ENCODE peak calls at places on chromosomes 2 and 18, in nine cellular contexts. S is mesendoderm; B is spleen; K is left ventricle myocardium inferior; A is esophagus squamous epithelium; L is CD8-positive, alpha-beta T cell; D is heart left ventricle; O is CD4-positive, CD25-positive, alpha-beta regulatory T cell; T is A549. P is an unnamed sample.
A peak's percentile ranks its signal among the peaks of the same experiment; 100 is the strongest.

GRCh38 chr2:175854149-175854548 is 147.9 kb downstream of the LNPK start:
- DNase-seq in D (no peak), A (no peak), L (no peak), O (no peak), S (no peak), T (no peak), K (no peak), B (no peak), P (no peak)

GRCh38 chr2:82994186-82994585 is 1464.9 kb downstream of the SUCLG1 start:
- DNase-seq in T (no peak), O (no peak), S (no peak), K (no peak), L (no peak), A (no peak), B (no peak), D (no peak), P (no peak)

GRCh38 chr2:207692206-207693065 is 19.0 kb upstream of the CCNYL1 start:
- DNase-seq in K (no peak), D (no peak), B (no peak), T (peak; percentile 50), O (peak; percentile 68), L (peak; percentile 57), S (peak; percentile 66), A (no peak), P (no peak)

GRCh38 chr2:233823731-233824121 is 30.6 kb downstream of the HJURP start:
- DNase-seq in T (no peak), B (peak; percentile 72), L (no peak), S (no peak), K (no peak), A (no peak), O (no peak), D (no peak), P (no peak)

GRCh38 chr2:40123746-40124145 is 328.1 kb downstream of the SLC8A1 start:
- DNase-seq in A (no peak), S (no peak), D (no peak), K (no peak), O (no peak), B (no peak), T (no peak), L (no peak), P (no peak)

GRCh38 chr2:159174759-159175158 is 111.7 kb downstream of the WDSUB1 start:
- DNase-seq in K (no peak), O (no peak), D (no peak), A (no peak), S (no peak), T (no peak), B (no peak), L (no peak), P (no peak)

GRCh38 chr2:216757532-216757931 is 62.2 kb upstream of the IGFBP5 start:
- DNase-seq in A (no peak), S (no peak), T (no peak), O (no peak), D (no peak), L (no peak), K (no peak), B (no peak), P (no peak)

GRCh38 chr2:79292231-79292785 is 132.8 kb upstream of the REG3A start:
- DNase-seq in T (no peak), K (no peak), S (no peak), L (no peak), B (no peak), D (no peak), A (no peak), O (no peak), P (no peak)

GRCh38 chr2:63840081-63840784 is 1.5 kb upstream of the UGP2 start:
- DNase-seq in A (no peak), D (no peak), T (peak; percentile 30), K (no peak), B (peak; percentile 75), L (no peak), S (peak; percentile 83), O (peak; percentile 62), P (no peak)

GRCh38 chr2:33411765-33412164 is 64.7 kb upstream of the RASGRP3 start:
- DNase-seq in K (no peak), A (no peak), T (peak; percentile 84), O (no peak), D (no peak), S (no peak), B (no peak), L (no peak), P (no peak)

GRCh38 chr2:190791347-190791982 is 89.2 kb upstream of the GLS start:
- DNase-seq in A (no peak), D (peak; percentile 61), T (no peak), L (no peak), O (no peak), S (peak; percentile 59), K (peak; percentile 29), B (no peak), P (no peak)

GRCh38 chr2:3780477-3781402 is 77.4 kb downstream of the DCDC2C start:
- DNase-seq in O (peak; percentile 76), T (peak; percentile 76), K (peak; percentile 48), D (peak; percentile 48), A (no peak), B (peak; percentile 85), S (peak; percentile 83), L (no peak), P (peak; percentile 7)

GRCh38 chr2:174595415-174595814 is 2.2 kb downstream of the WIPF1 start:
- DNase-seq in B (no peak), D (no peak), T (no peak), A (no peak), O (peak; percentile 60), L (no peak), S (no peak), K (no peak), P (no peak)
- H3K4me1 ChIP-seq in B (peaks cover 100% of the 10 kb centered on the region), D (peaks cover 33% of the 10 kb centered on the region), T (peaks cover 22% of the 10 kb centered on the region), A (peaks cover 4% of the 10 kb centered on the region), O (peaks cover 72% of the 10 kb centered on the region), L (peaks cover 49% of the 10 kb centered on the region), S (no peaks in the 10 kb centered on the region), K (peaks cover 37% of the 10 kb centered on the region), P (peaks cover 46% of the 10 kb centered on the region)

GRCh38 chr18:48490641-48491040 is 48.2 kb upstream of the CTIF start:
- DNase-seq in B (no peak), S (no peak), L (no peak), K (no peak), D (no peak), A (no peak), T (no peak), O (no peak), P (no peak)
- H3K4me1 ChIP-seq in B (peaks cover 9% of the 10 kb centered on the region), S (peaks cover 5% of the 10 kb centered on the region), L (no peaks in the 10 kb centered on the region), K (peaks cover 51% of the 10 kb centered on the region), D (peaks cover 24% of the 10 kb centered on the region), A (no peaks in the 10 kb centered on the region), T (peaks cover 47% of the 10 kb centered on the region), O (no peaks in the 10 kb centered on the region), P (no peaks in the 10 kb centered on the region)

GRCh38 chr2:120465989-120466703 is 120.2 kb downstream of the INHBB start:
- DNase-seq in D (no peak), L (no peak), K (no peak), B (peak; percentile 55), T (no peak), O (no peak), A (no peak), S (peak; percentile 86), P (no peak)
- H3K4me1 ChIP-seq in D (peaks cover 23% of the 10 kb centered on the region), L (no peaks in the 10 kb centered on the region), K (peaks cover 39% of the 10 kb centered on the region), B (peaks cover 19% of the 10 kb centered on the region), T (peaks cover 46% of the 10 kb centered on the region), O (no peaks in the 10 kb centered on the region), A (peaks cover 22% of the 10 kb centered on the region), S (peaks cover 7% of the 10 kb centered on the region), P (no peaks in the 10 kb centered on the region)

DNA sequence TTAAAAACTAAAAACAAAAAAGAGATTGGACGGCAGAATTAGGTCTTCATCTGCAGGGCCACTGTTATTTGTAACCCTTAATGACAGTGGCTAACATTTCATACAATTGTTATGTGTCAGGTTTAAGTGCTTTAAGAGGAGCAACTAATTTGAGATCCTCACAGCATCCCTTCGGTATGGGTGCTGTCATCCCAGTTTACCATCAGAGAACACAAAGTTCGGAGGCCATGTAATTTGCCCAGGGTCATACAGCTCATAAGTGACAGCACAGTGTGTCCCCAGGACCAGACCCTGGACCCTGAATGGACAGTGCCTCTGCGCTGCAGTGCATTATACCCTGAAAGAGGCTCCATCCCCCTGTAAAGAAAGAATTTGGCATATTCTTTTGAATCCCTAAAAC is 114.7 kb downstream of the FEZ2 start:
- DNase-seq in B (no peak), T (no peak), K (no peak), A (no peak), D (no peak), S (no peak), L (no peak), O (no peak), P (no peak)
- H3K4me1 ChIP-seq in B (peaks cover 32% of the 10 kb centered on the region), T (peaks cover 99% of the 10 kb centered on the region), K (peaks cover 62% of the 10 kb centered on the region), A (peaks cover 26% of the 10 kb centered on the region), D (peaks cover 41% of the 10 kb centered on the region), S (no peaks in the 10 kb centered on the region), L (no peaks in the 10 kb centered on the region), O (no peaks in the 10 kb centered on the region), P (no peaks in the 10 kb centered on the region)

GRCh38 chr2:196159223-196159892 is 12.0 kb downstream of the STK17B start:
- DNase-seq in D (no peak), S (no peak), T (no peak), O (peak; percentile 61), K (no peak), A (no peak), L (peak; percentile 53), B (no peak), P (no peak)
- H3K4me1 ChIP-seq in D (peaks cover 3% of the 10 kb centered on the region), S (no peaks in the 10 kb centered on the region), T (peaks cover 10% of the 10 kb centered on the region), O (peaks cover 96% of the 10 kb centered on the region), K (no peaks in the 10 kb centered on the region), A (no peaks in the 10 kb centered on the region), L (peaks cover 88% of the 10 kb centered on the region), B (peaks cover 100% of the 10 kb centered on the region), P (peaks cover 41% of the 10 kb centered on the region)

GRCh38 chr2:101751875-101752619 is 54.5 kb downstream of the MAP4K4 start:
- DNase-seq in S (no peak), B (no peak), T (no peak), L (no peak), D (no peak), O (no peak), A (no peak), K (no peak), P (no peak)

GRCh38 chr2:101752708-101753107 is 55.2 kb downstream of the MAP4K4 start:
- DNase-seq in B (no peak), T (no peak), O (no peak), S (no peak), K (no peak), D (no peak), A (no peak), L (no peak), P (no peak)

GRCh38 chr2:101754613-101755012 is 57.1 kb downstream of the MAP4K4 start:
- DNase-seq in A (no peak), O (no peak), L (no peak), D (no peak), K (no peak), T (no peak), S (no peak), B (no peak), P (no peak)

GRCh38 chr2:101753720-101754490 is 56.4 kb downstream of the MAP4K4 start:
- DNase-seq in D (no peak), O (no peak), B (no peak), T (no peak), L (no peak), S (no peak), A (no peak), K (no peak), P (no peak)

DNA sequence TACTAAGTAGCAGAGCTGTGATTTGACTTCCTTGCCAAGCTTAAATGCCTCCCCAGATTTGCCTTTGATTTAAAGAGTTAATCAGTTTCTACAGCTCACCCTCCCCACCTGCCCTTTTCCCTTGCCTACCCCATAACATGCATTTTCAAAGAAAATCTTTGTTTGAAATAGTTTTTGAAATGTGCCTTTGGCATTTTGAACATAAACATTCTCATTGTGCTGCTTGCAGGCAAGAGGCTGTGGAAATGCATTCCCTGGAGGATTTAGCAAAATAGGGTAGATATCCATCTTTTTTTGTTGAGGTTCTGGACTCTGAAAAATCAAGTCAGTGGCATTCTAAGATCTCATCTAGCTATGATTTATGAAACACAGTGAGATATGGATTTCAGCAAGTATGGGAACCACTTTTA is 55.7 kb downstream of the MAP4K4 start:
- DNase-seq in B (no peak), D (no peak), S (no peak), T (no peak), O (no peak), L (no peak), A (no peak), K (no peak), P (no peak)
- H3K4me1 ChIP-seq in B (peaks cover 81% of the 10 kb centered on the region), D (peaks cover 58% of the 10 kb centered on the region), S (peaks cover 3% of the 10 kb centered on the region), T (peaks cover 63% of the 10 kb centered on the region), O (peaks cover 47% of the 10 kb centered on the region), L (peaks cover 51% of the 10 kb centered on the region), A (peaks cover 36% of the 10 kb centered on the region), K (peaks cover 75% of the 10 kb centered on the region), P (peaks cover 15% of the 10 kb centered on the region)

P was measured in effector memory CD4-positive, alpha-beta T cell.